ENCODE peak calls at places on chromosomes 5 and 9, in five cellular contexts. H, Q, P, F and L are unnamed samples. For H3K27me3, the result is how much of the 10 kb centered on the place peaks cover.

GRCh38 chr9:93071464-93071863 is 13.0 kb downstream of the SUSD3 start:
- DNase-seq in P (no peak), Q (no peak), F (no peak), H (no peak), L (no peak)

GRCh38 chr5:107542428-107542827 is 128.3 kb downstream of the EFNA5 start:
- DNase-seq in P (no peak), H (peak), Q (no peak), F (peak), L (peak)

GRCh38 chr9:127214421-127215265 is 49.9 kb upstream of the GARNL3 start:
- DNase-seq in H (no peak), Q (peak), P (peak), F (peak), L (peak)

GRCh38 chr5:36683821-36684434 is 77.5 kb downstream of the SLC1A3 start:
- DNase-seq in Q (peak), H (no peak), P (no peak), F (no peak), L (peak)

GRCh38 chr5:108481355-108481931 is 99.5 kb upstream of the FBXL17 start:
- DNase-seq in P (no peak), Q (no peak), F (no peak), H (no peak), L (no peak)

GRCh38 chr5:138488481-138488945 is 23.2 kb downstream of the EGR1 start:
- DNase-seq in H (no peak), P (no peak), F (no peak), Q (no peak), L (no peak)

GRCh38 chr5:53997736-53998627 is 312.4 kb downstream of the ARL15 start:
- DNase-seq in Q (no peak), H (no peak), F (no peak), P (no peak), L (no peak)

GRCh38 chr5:1476967-1477310 is 31.7 kb upstream of the SLC6A3 start:
- DNase-seq in H (no peak), P (no peak), Q (no peak), F (no peak), L (no peak)

GRCh38 chr5:114174837-114175236 is 187.0 kb upstream of the KCNN2 start:
- DNase-seq in P (no peak), Q (no peak), H (no peak), F (no peak), L (no peak)

GRCh38 chr9:133706651-133707050 is 31.5 kb downstream of the SARDH start:
- DNase-seq in F (no peak), P (no peak), Q (no peak), H (peak), L (no peak)

GRCh38 chr5:72015103-72015548 is 92.1 kb upstream of the MAP1B start:
- DNase-seq in H (no peak), Q (no peak), F (no peak), P (no peak), L (peak)

GRCh38 chr9:78286125-78286524 is 10.8 kb upstream of the PSAT1 start:
- DNase-seq in H (no peak), P (no peak), F (no peak), Q (no peak), L (no peak)

GRCh38 chr5:115428248-115428647 is 116.3 kb downstream of the FEM1C start:
- DNase-seq in Q (no peak), P (no peak), F (no peak), H (no peak), L (no peak)

GRCh38 chr5:102277059-102277621 is 18.9 kb downstream of the SLCO4C1 start:
- DNase-seq in P (no peak), H (no peak), Q (no peak), F (no peak), L (no peak)

GRCh38 chr5:81140942-81141341 is 92.2 kb upstream of the CKMT2 start:
- DNase-seq in F (no peak), Q (no peak), P (no peak), H (no peak), L (no peak)

GRCh38 chr5:39948867-39949468 is 524.2 kb upstream of the DAB2 start:
- DNase-seq in H (no peak), F (peak), P (peak), Q (peak), L (peak)

GRCh38 chr9:97563458-97564135 is 62.1 kb downstream of the TMOD1 start:
- DNase-seq in Q (no peak), F (no peak), H (no peak), P (no peak), L (peak)

GRCh38 chr9:101325053-101325452 is 59.8 kb downstream of the BAAT start:
- DNase-seq in F (no peak), Q (no peak), P (no peak), H (no peak), L (no peak)

GRCh38 chr5:156326718-156327259 is at the start of gene SGCD:
- DNase-seq in F (no peak), P (no peak), Q (no peak), H (peak), L (peak)

GRCh38 chr5:53038196-53038847 is 49.2 kb downstream of the ITGA2 start:
- DNase-seq in F (no peak), H (no peak), Q (no peak), P (no peak), L (no peak)

GRCh38 chr9:136533775-136534157 is 12.1 kb downstream of the NOTCH1 start:
- DNase-seq in F (peak), P (peak), Q (peak), H (no peak), L (peak)

GRCh38 chr9:92422611-92423010 is 1.7 kb downstream of the OMD start:
- DNase-seq in H (no peak), Q (no peak), P (no peak), F (no peak), L (no peak)

GRCh38 chr5:154342963-154343362 is 102.8 kb upstream of the SAP30L start:
- DNase-seq in F (no peak), H (no peak), Q (no peak), P (no peak), L (no peak)

GRCh38 chr5:177369913-177370487 is 12.3 kb downstream of the RGS14 start:
- DNase-seq in P (no peak), Q (peak), F (no peak), H (no peak), L (no peak)

GRCh38 chr5:116438979-116439554 is 135.6 kb downstream of the SEMA6A start:
- DNase-seq in Q (no peak), F (no peak), P (no peak), H (no peak), L (no peak)

GRCh38 chr5:93741136-93741811 is at the start of gene POU5F2:
- DNase-seq in F (no peak), Q (no peak), P (no peak), H (no peak), L (peak)

GRCh38 chr5:169146158-169146557 is 154.8 kb downstream of the SLIT3 start:
- DNase-seq in P (no peak), H (peak), F (no peak), Q (no peak), L (no peak)

GRCh38 chr9:18910858-18911257 is 122.2 kb downstream of the SAXO1 start:
- DNase-seq in F (no peak), H (no peak), Q (no peak), P (no peak), L (no peak)

GRCh38 chr5:132254321-132254977 is 3.0 kb upstream of the PDLIM4 start:
- DNase-seq in H (no peak), Q (no peak), F (no peak), P (no peak), L (peak)

GRCh38 chr5:172840077-172840777 is 6.2 kb downstream of the ERGIC1 start:
- DNase-seq in P (no peak), F (no peak), H (no peak), Q (no peak), L (no peak)

GRCh38 chr5:177568326-177568725 is 14.0 kb upstream of the FAM193B start:
- DNase-seq in P (no peak), H (no peak), F (no peak), Q (no peak), L (no peak)

GRCh38 chr9:89519393-89519805 is 21.5 kb upstream of the SEMA4D start:
- DNase-seq in Q (no peak), P (no peak), H (peak), F (no peak), L (no peak)

GRCh38 chr9:18331808-18332209 is 142.1 kb upstream of the ADAMTSL1 start:
- DNase-seq in P (no peak), Q (no peak), F (no peak), H (no peak), L (no peak)

GRCh38 chr5:107026098-107026497 is 644.6 kb downstream of the EFNA5 start:
- DNase-seq in H (no peak), Q (no peak), P (no peak), F (no peak), L (no peak)

GRCh38 chr5:21071986-21072385 is 1084.0 kb upstream of the CDH18 start:
- DNase-seq in F (no peak), Q (no peak), P (no peak), H (no peak), L (no peak)

GRCh38 chr9:106307670-106308069 is 555.3 kb upstream of the ZNF462 start:
- DNase-seq in Q (no peak), H (no peak), F (no peak), P (no peak), L (no peak)

GRCh38 chr9:86275962-86276361 is 6.4 kb downstream of the ISCA1 start:
- DNase-seq in F (no peak), Q (no peak), H (no peak), P (no peak), L (no peak)

DNA sequence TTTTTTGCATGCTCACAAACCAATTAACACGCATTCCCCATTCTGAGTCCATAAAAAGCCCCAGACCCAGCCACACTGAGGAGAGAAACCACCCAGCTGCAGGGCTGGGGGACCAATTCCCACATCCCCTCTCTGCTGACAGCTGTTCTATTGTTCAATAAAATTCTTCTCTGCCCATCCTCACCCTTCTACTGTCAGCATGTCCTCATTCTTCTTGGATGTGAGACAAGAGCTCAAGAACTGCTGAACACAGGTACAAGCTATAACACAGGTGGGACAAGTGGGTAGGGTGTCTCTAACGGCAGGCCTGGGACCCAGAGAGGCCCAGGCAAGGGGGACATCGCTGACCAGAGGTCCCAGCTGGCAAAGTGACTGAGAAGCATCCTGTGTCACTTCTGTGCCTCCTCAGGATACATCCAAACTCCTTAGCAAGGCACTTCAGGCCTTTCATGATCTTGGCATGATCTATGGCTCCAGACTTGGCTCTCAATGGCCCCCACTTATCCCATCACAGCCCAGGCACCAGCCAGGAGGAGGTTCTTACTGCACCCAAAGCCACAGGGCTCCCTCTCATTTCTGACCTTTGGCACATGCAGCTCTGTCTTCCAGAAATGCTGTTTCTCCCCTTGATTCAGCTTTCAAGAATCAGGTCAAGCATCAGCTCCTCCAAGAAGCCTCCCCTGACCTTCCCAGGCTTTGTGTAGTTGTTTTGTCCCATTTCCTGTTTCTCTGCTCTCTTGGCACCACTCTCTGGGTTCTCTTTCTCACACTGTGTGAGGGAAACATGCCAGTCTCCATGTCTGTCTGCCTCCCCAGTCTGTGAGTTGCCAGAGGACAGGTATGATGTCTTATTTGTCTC is 7.3 kb upstream of the ALDH1B1 start:
- DNase-seq in F (no peak), H (no peak), P (no peak), Q (no peak), L (no peak)
- H3K27ac ChIP-seq in F (no peak), H (peak), P (no peak), Q (no peak), L (no peak)

DNA sequence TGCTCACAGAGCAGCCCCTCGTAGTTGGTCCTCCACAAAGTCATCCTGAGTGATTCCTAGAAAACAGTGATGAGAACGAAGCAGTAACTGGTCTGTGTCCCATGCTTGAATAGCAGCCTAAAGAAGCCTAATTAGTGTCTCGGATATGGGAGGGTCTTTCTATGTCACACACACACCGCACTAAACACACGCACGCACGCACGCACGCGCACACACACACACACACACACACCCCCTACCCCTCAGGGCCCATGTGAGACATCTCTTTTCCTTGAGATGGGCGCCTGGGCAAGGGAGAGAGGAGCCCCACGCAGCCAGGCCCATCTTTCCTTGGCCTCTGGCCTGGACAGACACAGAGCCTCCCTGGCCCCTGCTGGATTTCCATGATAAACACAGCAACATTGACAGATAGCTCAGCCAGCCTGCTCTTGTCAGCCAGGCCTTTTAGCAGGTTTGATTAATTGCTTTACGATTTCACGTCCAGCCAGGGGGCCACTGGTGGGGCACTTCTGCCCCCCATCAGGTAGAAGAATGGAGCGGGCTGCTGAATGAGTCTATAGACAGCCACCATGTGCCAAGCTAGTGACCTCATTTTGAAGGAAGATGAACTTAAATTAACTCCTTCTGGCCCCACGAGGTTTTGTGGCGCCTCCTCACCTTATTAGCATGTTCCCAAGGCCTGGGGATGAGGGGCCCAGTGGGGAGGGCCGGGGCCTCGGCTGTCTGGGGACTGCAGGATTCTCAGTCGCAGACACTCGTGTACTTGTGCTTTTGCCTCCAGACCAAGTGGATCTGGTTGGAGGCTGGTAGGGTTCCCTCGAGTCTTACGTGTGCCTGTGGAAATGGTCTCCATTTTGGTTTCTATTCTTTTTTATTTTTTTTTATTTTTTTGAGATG is 36.2 kb upstream of the PRDM12 start:
- DNase-seq in H (no peak), P (no peak), Q (no peak), F (no peak), L (no peak)
- H3K27me3 ChIP-seq in H (under half), P (under half), Q (under half), F (under half), L (under half)

DNA sequence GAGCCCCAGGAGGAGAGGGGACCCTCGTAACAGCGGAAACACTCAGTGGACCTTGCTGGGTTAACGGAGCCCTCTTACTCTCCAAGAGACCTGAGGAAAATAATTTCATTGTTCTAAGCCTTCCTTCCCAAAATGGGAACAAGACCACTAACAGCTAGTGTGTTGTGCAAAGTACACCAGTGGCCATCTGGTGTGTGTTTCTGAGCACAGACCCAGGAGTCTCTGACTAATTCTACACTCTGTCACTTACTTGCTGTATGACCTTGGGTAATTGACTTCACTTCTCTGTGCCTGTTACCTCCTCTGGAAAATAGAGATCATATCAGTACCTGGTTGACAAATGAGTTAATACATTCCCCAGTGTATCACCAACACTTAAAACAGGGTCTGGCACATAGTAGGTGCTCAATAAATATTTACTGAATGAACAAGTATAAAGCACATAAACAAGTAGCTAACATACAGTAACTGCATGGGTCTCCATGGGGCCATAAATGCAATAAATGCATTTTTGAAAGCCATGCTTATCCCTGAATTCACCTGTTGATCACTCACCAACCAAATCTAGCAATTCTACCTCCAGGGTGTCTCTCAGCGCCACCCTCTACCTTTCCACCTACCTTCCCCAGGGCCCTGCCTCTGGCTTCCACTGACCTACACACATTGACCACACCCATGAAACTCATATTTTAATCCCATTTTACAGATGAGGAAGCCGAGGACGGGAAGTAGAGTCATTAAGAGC is 44.7 kb upstream of the AKNA start:
- DNase-seq in H (no peak), Q (no peak), P (no peak), F (no peak), L (no peak)
- H3K27ac ChIP-seq in H (no peak), Q (no peak), P (no peak), F (no peak), L (no peak)

DNA sequence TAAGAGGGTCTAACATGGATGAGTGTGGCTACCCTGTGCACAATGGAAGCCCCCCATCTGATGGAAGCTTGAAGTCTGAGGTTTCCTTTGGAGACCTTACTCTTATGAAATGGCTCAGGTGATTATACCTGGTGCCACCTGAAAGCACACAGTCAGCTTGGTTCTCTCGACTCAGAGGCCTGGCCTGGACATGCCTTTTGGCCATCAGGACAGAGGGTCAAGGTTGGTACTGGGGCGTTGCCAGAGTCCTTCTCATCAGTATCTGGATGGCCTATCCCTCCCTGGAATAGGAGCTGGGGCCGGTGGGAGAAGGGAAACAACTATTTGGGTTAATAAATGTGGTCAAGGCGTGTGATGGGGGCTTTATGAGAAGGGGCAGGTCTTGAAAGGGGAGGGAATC is 48.9 kb downstream of the COL27A1 start:
- DNase-seq in F (no peak), P (no peak), Q (no peak), H (peak), L (no peak)
- H3K27me3 ChIP-seq in F (under half), P (under half), Q (under half), H (under half), L (under half)